ENCODE peak calls at places on chromosomes 2 and 18, in six cellular contexts. One of them, this sample, is unnamed.

GRCh38 chr18:57430166-57430958 is 4.8 kb upstream of the ONECUT2 start:
- DNase-seq in upper lobe of left lung: no peak
- DNase-seq in ovary: no peak
- DNase-seq in tibial nerve: no peak
- DNase-seq in K562: no peak
- DNase-seq in transverse colon: no peak
- DNase-seq in this sample: no peak

GRCh38 chr18:51943281-51943680 is 396.7 kb upstream of the DCC start:
- DNase-seq in upper lobe of left lung: no peak
- DNase-seq in ovary: no peak
- DNase-seq in tibial nerve: no peak
- DNase-seq in K562: no peak
- DNase-seq in transverse colon: no peak
- DNase-seq in this sample: no peak

GRCh38 chr18:71799016-71799673 is 745.0 kb downstream of the CBLN2 start:
- DNase-seq in upper lobe of left lung: no peak
- DNase-seq in ovary: no peak
- DNase-seq in tibial nerve: no peak
- DNase-seq in K562: no peak
- DNase-seq in transverse colon: no peak
- DNase-seq in this sample: no peak

GRCh38 chr18:23573948-23574431 is 12.3 kb downstream of the NPC1 start:
- DNase-seq in upper lobe of left lung: peak
- DNase-seq in ovary: peak
- DNase-seq in tibial nerve: no peak
- DNase-seq in K562: peak
- DNase-seq in transverse colon: no peak
- DNase-seq in this sample: no peak

GRCh38 chr2:112920923-112921532 is 10.1 kb downstream of the IL37 start:
- DNase-seq in upper lobe of left lung: no peak
- DNase-seq in ovary: no peak
- DNase-seq in tibial nerve: no peak
- DNase-seq in K562: peak
- DNase-seq in transverse colon: no peak
- DNase-seq in this sample: peak

GRCh38 chr2:221551864-221552263 is 20.2 kb downstream of the EPHA4 start:
- DNase-seq in upper lobe of left lung: no peak
- DNase-seq in ovary: no peak
- DNase-seq in tibial nerve: no peak
- DNase-seq in K562: no peak
- DNase-seq in transverse colon: no peak
- DNase-seq in this sample: no peak

GRCh38 chr2:165594231-165594934 is 124.9 kb downstream of the CSRNP3 start:
- DNase-seq in upper lobe of left lung: no peak
- DNase-seq in ovary: no peak
- DNase-seq in tibial nerve: no peak
- DNase-seq in K562: no peak
- DNase-seq in transverse colon: no peak
- DNase-seq in this sample: no peak

GRCh38 chr18:54636217-54636616 is 45.2 kb downstream of the DYNAP start:
- DNase-seq in upper lobe of left lung: no peak
- DNase-seq in ovary: no peak
- DNase-seq in tibial nerve: no peak
- DNase-seq in K562: no peak
- DNase-seq in transverse colon: no peak
- DNase-seq in this sample: no peak

GRCh38 chr2:32277674-32278475 is at the start of gene YIPF4:
- DNase-seq in upper lobe of left lung: peak
- DNase-seq in ovary: peak
- DNase-seq in tibial nerve: peak
- DNase-seq in K562: peak
- DNase-seq in transverse colon: peak
- DNase-seq in this sample: peak
- TF ChIP-seq POLR2A in upper lobe of left lung: peak
- TF ChIP-seq POLR2A in ovary: peak
- TF ChIP-seq POLR2A in tibial nerve: no peak
- TF ChIP-seq POLR2A in K562: peak
- TF ChIP-seq POLR2A in transverse colon: peak
- TF ChIP-seq POLR2A in this sample: no peak

GRCh38 chr2:85132834-85133637 is at the start of gene TCF7L1:
- DNase-seq in upper lobe of left lung: peak
- DNase-seq in ovary: peak
- DNase-seq in tibial nerve: peak
- DNase-seq in K562: peak
- DNase-seq in transverse colon: peak
- DNase-seq in this sample: peak

GRCh38 chr2:85130407-85130806 is 2.8 kb upstream of the TCF7L1 start:
- DNase-seq in upper lobe of left lung: no peak
- DNase-seq in ovary: no peak
- DNase-seq in tibial nerve: no peak
- DNase-seq in K562: no peak
- DNase-seq in transverse colon: no peak
- DNase-seq in this sample: no peak

GRCh38 chr2:85132392-85132791 is 800 bp upstream of the TCF7L1 start:
- DNase-seq in upper lobe of left lung: no peak
- DNase-seq in ovary: peak
- DNase-seq in tibial nerve: no peak
- DNase-seq in K562: no peak
- DNase-seq in transverse colon: no peak
- DNase-seq in this sample: no peak

GRCh38 chr2:85129861-85130260 is 3.3 kb upstream of the TCF7L1 start:
- DNase-seq in upper lobe of left lung: no peak
- DNase-seq in ovary: no peak
- DNase-seq in tibial nerve: no peak
- DNase-seq in K562: no peak
- DNase-seq in transverse colon: no peak
- DNase-seq in this sample: no peak

DNA sequence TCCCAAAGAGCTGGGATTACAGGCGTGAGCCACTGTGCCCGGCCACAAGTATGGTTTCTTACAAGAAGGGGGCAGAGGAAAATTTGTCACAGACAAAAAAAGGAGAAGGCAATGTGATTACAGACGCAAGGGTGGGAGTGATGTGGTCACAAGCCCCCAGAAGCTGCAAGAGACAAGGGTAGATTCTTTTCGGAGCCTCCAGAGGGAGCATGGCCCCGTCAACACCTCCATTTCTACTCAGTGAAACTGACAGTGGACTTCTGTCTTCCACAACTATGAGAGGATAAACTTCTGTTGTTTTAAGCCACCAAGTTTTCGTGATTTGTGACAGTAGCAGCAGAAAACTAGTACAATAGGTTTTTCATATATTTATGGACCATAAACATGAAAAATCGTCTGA is 2.1 kb upstream of the TCF7L1 start:
- DNase-seq in upper lobe of left lung: no peak
- DNase-seq in ovary: no peak
- DNase-seq in tibial nerve: no peak
- DNase-seq in K562: peak
- DNase-seq in transverse colon: no peak
- DNase-seq in this sample: no peak
- TF ChIP-seq CTCF in upper lobe of left lung: peak
- TF ChIP-seq CTCF in ovary: peak
- TF ChIP-seq CTCF in tibial nerve: peak
- TF ChIP-seq CTCF in K562: peak
- TF ChIP-seq CTCF in transverse colon: peak
- TF ChIP-seq CTCF in this sample: peak

GRCh38 chr18:44713435-44713834 is 32.7 kb downstream of the SETBP1 start:
- DNase-seq in upper lobe of left lung: no peak
- DNase-seq in ovary: no peak
- DNase-seq in tibial nerve: no peak
- DNase-seq in K562: no peak
- DNase-seq in transverse colon: no peak
- DNase-seq in this sample: no peak

GRCh38 chr18:44716697-44717163 is 36.0 kb downstream of the SETBP1 start:
- DNase-seq in upper lobe of left lung: no peak
- DNase-seq in ovary: no peak
- DNase-seq in tibial nerve: no peak
- DNase-seq in K562: no peak
- DNase-seq in transverse colon: no peak
- DNase-seq in this sample: no peak

GRCh38 chr18:44715841-44716240 is 35.2 kb downstream of the SETBP1 start:
- DNase-seq in upper lobe of left lung: no peak
- DNase-seq in ovary: no peak
- DNase-seq in tibial nerve: no peak
- DNase-seq in K562: no peak
- DNase-seq in transverse colon: no peak
- DNase-seq in this sample: no peak

GRCh38 chr18:44714376-44714775 is 33.7 kb downstream of the SETBP1 start:
- DNase-seq in upper lobe of left lung: no peak
- DNase-seq in ovary: no peak
- DNase-seq in tibial nerve: no peak
- DNase-seq in K562: no peak
- DNase-seq in transverse colon: no peak
- DNase-seq in this sample: no peak

GRCh38 chr18:44715245-44715644 is 34.6 kb downstream of the SETBP1 start:
- DNase-seq in upper lobe of left lung: no peak
- DNase-seq in ovary: no peak
- DNase-seq in tibial nerve: no peak
- DNase-seq in K562: no peak
- DNase-seq in transverse colon: peak
- DNase-seq in this sample: no peak
- TF ChIP-seq EP300 in upper lobe of left lung: no peak
- TF ChIP-seq EP300 in ovary: no peak
- TF ChIP-seq EP300 in tibial nerve: peak
- TF ChIP-seq EP300 in K562: no peak
- TF ChIP-seq EP300 in transverse colon: peak
- TF ChIP-seq EP300 in this sample: no peak

GRCh38 chr18:76496200-76496890 is 1.3 kb upstream of the ZNF516 start:
- DNase-seq in upper lobe of left lung: peak
- DNase-seq in ovary: peak
- DNase-seq in tibial nerve: peak
- DNase-seq in K562: peak
- DNase-seq in transverse colon: peak
- DNase-seq in this sample: no peak

GRCh38 chr18:76493213-76494107 is 1.6 kb downstream of the ZNF516 start:
- DNase-seq in upper lobe of left lung: peak
- DNase-seq in ovary: peak
- DNase-seq in tibial nerve: no peak
- DNase-seq in K562: peak
- DNase-seq in transverse colon: no peak
- DNase-seq in this sample: no peak

GRCh38 chr18:76494181-76494540 is 881 bp downstream of the ZNF516 start:
- DNase-seq in upper lobe of left lung: peak
- DNase-seq in ovary: peak
- DNase-seq in tibial nerve: peak
- DNase-seq in K562: no peak
- DNase-seq in transverse colon: peak
- DNase-seq in this sample: no peak

GRCh38 chr18:76494541-76495403 is at the start of gene ZNF516:
- DNase-seq in upper lobe of left lung: peak
- DNase-seq in ovary: peak
- DNase-seq in tibial nerve: no peak
- DNase-seq in K562: no peak
- DNase-seq in transverse colon: no peak
- DNase-seq in this sample: no peak

DNA sequence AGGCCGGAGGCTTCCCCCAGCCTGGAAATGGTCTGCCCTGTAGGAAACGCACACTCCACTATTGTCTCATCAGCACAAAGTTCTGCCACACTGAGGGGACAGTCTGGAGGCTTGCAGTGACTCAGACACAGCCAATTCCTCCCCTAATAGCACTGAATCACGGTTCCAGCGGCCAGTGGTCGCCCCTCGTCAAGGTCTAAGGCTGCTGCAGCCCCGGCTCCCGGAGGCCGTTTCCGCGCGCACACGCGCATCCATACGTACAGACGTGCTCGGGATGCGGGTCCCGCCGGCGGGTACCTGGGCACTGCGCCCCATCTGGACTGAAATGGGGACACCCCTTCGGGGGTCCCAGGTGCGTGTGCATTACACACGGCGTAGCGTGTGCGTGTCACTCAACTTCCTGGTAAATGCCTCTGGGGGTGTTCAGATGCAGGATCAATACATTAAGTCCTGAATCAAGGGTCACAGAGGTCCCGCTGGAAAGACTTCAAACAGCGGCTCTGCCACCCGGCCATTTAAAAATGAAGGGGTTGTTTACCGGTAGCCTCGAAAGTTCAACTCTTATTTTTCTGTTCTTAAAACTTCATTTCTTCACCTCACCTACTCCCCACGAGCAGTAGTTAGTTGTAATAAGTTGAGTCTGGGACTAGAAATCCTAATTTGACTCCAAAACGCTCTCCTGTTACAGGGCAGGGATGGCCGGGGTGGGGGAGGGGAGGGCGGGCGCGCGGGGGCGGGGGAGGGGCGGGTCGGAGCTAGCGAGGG is 575 bp upstream of the ZNF516 start:
- DNase-seq in upper lobe of left lung: peak
- DNase-seq in ovary: peak
- DNase-seq in tibial nerve: no peak
- DNase-seq in K562: no peak
- DNase-seq in transverse colon: peak
- DNase-seq in this sample: no peak
- TF ChIP-seq POLR2A in upper lobe of left lung: peak
- TF ChIP-seq POLR2A in ovary: peak
- TF ChIP-seq POLR2A in tibial nerve: peak
- TF ChIP-seq POLR2A in K562: no peak
- TF ChIP-seq POLR2A in transverse colon: peak
- TF ChIP-seq POLR2A in this sample: peak